ENCODE peak calls at places on chromosomes 16 and 17, in six cellular contexts. M, U, L, H, R and X are unnamed samples.
A peak's percentile ranks its signal among the peaks of the same experiment; 100 is the strongest.

GRCh38 chr17:30222741-30223175 is 12.7 kb downstream of the SLC6A4 start:
- DNase-seq in M (no peak), U (no peak), L (no peak), H (no peak), R (no peak), X (no peak)

GRCh38 chr16:13875614-13876284 is 44.2 kb upstream of the ERCC4 start:
- DNase-seq in M (no peak), U (no peak), L (no peak), H (no peak), R (no peak), X (no peak)

GRCh38 chr17:59511726-59512125 is 53.7 kb upstream of the DHX40 start:
- DNase-seq in M (no peak), U (no peak), L (no peak), H (no peak), R (no peak), X (no peak)

GRCh38 chr17:37273419-37274051 is 102.2 kb upstream of the C17orf78 start:
- DNase-seq in M (peak; percentile 8), U (no peak), L (no peak), H (no peak), R (no peak), X (peak; percentile 54)

GRCh38 chr17:16950488-16950887 is 21.4 kb downstream of the TNFRSF13B start:
- DNase-seq in M (no peak), U (no peak), L (no peak), H (no peak), R (no peak), X (no peak)

GRCh38 chr17:1220346-1220745 is 40.6 kb upstream of the ABR start:
- DNase-seq in M (no peak), U (no peak), L (no peak), H (no peak), R (no peak), X (no peak)

GRCh38 chr17:59766486-59766885 is 59.0 kb downstream of the VMP1 start:
- DNase-seq in M (no peak), U (no peak), L (no peak), H (no peak), R (no peak), X (no peak)

GRCh38 chr17:81064746-81065475 is 30.0 kb downstream of the BAIAP2 start:
- DNase-seq in M (peak; percentile 75), U (no peak), L (no peak), H (peak; percentile 36), R (no peak), X (no peak)

GRCh38 chr16:27472091-27473020 is 70.4 kb downstream of the IL21R start:
- DNase-seq in M (no peak), U (no peak), L (peak; percentile 18), H (no peak), R (no peak), X (no peak)

GRCh38 chr17:80825471-80826345 is 165.9 kb upstream of the CHMP6 start:
- DNase-seq in M (no peak), U (no peak), L (no peak), H (no peak), R (no peak), X (no peak)

GRCh38 chr17:4474093-4474492 is 24.6 kb upstream of the SPNS2 start:
- DNase-seq in M (no peak), U (no peak), L (no peak), H (no peak), R (peak; percentile 41), X (no peak)

GRCh38 chr16:50378417-50378816 is 9.6 kb upstream of the BRD7 start:
- DNase-seq in M (no peak), U (no peak), L (no peak), H (no peak), R (no peak), X (no peak)

GRCh38 chr17:48543854-48544355 is 1.0 kb downstream of the HOXB2 start:
- DNase-seq in M (no peak), U (no peak), L (peak; percentile 48), H (no peak), R (no peak), X (no peak)

GRCh38 chr16:80670170-80670865 is 129.5 kb downstream of the DYNLRB2 start:
- DNase-seq in M (no peak), U (no peak), L (no peak), H (no peak), R (no peak), X (no peak)

GRCh38 chr17:13362341-13363122 is 239.2 kb downstream of the HS3ST3A1 start:
- DNase-seq in M (peak; percentile 50), U (no peak), L (no peak), H (no peak), R (no peak), X (no peak)

GRCh38 chr16:51497541-51498211 is 346.6 kb upstream of the SALL1 start:
- DNase-seq in M (no peak), U (no peak), L (no peak), H (no peak), R (no peak), X (no peak)

DNA sequence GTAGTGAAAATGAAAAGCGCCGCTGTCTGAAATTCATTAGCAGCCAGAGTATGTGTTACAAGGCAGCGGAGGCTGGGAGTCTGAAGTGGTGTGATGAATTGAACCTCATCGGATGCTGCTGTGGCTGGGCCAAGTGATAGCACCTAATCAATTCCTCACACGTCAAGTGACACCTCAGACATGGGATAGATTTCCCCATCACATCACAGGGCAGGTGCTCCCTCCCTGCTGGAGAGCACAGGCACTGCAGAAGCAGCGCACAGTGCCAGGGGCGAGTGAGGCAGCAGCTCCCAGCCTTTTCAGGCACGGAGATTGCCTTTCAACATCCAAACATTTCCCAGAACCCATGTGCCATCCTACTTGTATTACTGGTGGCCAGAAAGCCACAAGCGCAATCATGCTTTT is 32.2 kb downstream of the DRC3 start:
- DNase-seq in M (no peak), U (peak; percentile 47), L (no peak), H (no peak), R (no peak), X (peak; percentile 42)
- TF ChIP-seq CTCF in M (peak; percentile 39), U (peak; percentile 30), L (no peak), H (peak; percentile 35), R (no peak), X (peak; percentile 58)

GRCh38 chr17:33651631-33652030 is 358.5 kb upstream of the ASIC2 start:
- DNase-seq in M (no peak), U (no peak), L (no peak), H (no peak), R (no peak), X (no peak)
- TF ChIP-seq CTCF in M (no peak), U (no peak), L (no peak), H (no peak), R (no peak), X (no peak)

GRCh38 chr17:20890338-20890737 is 152.5 kb downstream of the USP22 start:
- DNase-seq in M (no peak), U (no peak), L (no peak), H (no peak), R (no peak), X (no peak)

GRCh38 chr17:20896153-20896649 is 146.6 kb downstream of the USP22 start:
- DNase-seq in M (no peak), U (no peak), L (no peak), H (no peak), R (peak; percentile 74), X (no peak)
- TF ChIP-seq CTCF in M (peak; percentile 20), U (no peak), L (no peak), H (no peak), R (peak; percentile 49), X (no peak)

DNA sequence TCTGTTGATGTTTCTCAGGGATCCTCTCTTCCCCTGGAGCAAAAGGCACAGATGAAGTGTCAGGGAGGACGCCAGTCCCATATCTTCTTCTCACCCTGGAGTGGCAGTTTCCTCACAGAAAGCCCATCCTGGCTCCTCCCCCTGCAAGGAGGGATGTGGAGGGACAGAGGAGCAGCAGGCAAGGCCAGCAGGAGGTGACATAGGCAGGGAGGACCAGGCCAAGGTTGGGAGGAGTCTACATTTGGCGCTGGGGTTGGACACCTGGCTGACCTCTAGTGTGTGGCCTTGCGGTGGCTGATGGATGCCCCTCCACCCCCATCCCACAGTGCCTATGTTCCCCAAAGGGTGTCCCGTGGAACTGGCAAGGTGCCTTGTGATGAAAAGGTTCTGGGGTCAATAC is 125.4 kb downstream of the SEC14L1 start:
- DNase-seq in M (no peak), U (no peak), L (no peak), H (no peak), R (no peak), X (no peak)
- TF ChIP-seq CTCF in M (no peak), U (no peak), L (no peak), H (no peak), R (no peak), X (no peak)

DNA sequence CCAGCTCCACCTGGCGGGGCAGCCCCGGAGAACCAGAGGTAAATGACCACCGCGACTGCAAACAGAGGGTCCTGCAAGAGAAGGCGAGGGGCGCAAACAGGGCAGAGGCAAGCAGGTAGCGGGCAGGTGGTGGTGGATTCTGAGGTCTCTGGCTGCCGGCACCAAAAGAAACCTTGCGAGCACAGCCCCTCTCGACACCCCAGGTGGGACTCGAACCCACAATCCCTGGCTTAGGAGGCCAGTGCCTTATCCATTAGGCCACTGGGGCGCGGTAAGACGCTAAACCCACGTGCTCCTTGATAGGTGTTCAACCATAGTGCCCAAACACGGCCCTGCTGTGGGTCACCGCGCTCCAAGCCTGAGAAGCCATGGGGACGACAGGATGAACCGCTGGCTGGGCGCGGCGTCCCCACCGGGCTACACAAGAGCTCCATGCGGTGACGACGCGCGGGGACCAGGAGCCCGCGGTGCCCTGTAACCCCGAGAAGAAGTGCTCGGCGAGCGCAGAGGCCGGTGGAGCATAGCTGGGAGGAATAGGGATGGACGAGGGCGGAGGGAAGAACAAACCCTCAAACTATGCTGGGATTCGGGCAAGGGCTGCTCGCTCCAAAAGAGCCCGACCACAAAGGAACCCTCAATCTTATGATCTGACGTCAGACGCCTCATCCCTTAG is 12.4 kb downstream of the ATP5PD start:
- DNase-seq in M (peak; percentile 80), U (peak; percentile 96), L (peak; percentile 89), H (no peak), R (peak; percentile 92), X (peak; percentile 92)
- TF ChIP-seq CTCF in M (peak; percentile 10), U (no peak), L (no peak), H (peak; percentile 2), R (peak; percentile 12), X (no peak)

GRCh38 chr16:4538386-4539235 is at the start of gene CDIP1:
- DNase-seq in M (peak; percentile 81), U (peak; percentile 95), L (peak; percentile 97), H (peak; percentile 46), R (peak; percentile 98), X (peak; percentile 98)
- TF ChIP-seq CTCF in M (peak; percentile 16), U (no peak), L (no peak), H (no peak), R (peak; percentile 21), X (no peak)

GRCh38 chr17:67360880-67361279 is 5.5 kb downstream of the PSMD12 start:
- DNase-seq in M (peak; percentile 89), U (no peak), L (no peak), H (no peak), R (no peak), X (no peak)

GRCh38 chr17:67358612-67359011 is 7.8 kb downstream of the PSMD12 start:
- DNase-seq in M (no peak), U (no peak), L (no peak), H (no peak), R (no peak), X (no peak)

GRCh38 chr17:67362173-67362572 is 4.2 kb downstream of the PSMD12 start:
- DNase-seq in M (no peak), U (no peak), L (no peak), H (no peak), R (no peak), X (no peak)

GRCh38 chr17:67364847-67365761 is 1.3 kb downstream of the PSMD12 start:
- DNase-seq in M (no peak), U (no peak), L (no peak), H (no peak), R (no peak), X (no peak)

GRCh38 chr17:67359960-67360817 is 6.2 kb downstream of the PSMD12 start:
- DNase-seq in M (no peak), U (no peak), L (no peak), H (no peak), R (no peak), X (no peak)
- TF ChIP-seq CTCF in M (peak; percentile 29), U (no peak), L (no peak), H (peak; percentile 36), R (no peak), X (no peak)